ENCODE peak calls at places on chromosomes 5 and 9, in nine cellular contexts. One of them, this sample, is unnamed.

GRCh38 chr9:135075234-135076142 is 12.0 kb upstream of the OLFM1 start:
- DNase-seq in AG08396: peak
- DNase-seq in tibial artery: peak
- DNase-seq in neural progenitor cell: peak
- DNase-seq in fibroblast of lung: peak
- DNase-seq in IMR-90: no peak
- DNase-seq in stimulated activated CD8-positive, alpha-beta memory T cell treated with anti-CD3 and anti-CD28 coated beads, Interleukin-15, amount 100 ng/mL, for 4 hours: no peak
- DNase-seq in activated CD8-positive, alpha-beta memory T cell treated with anti-CD3 and anti-CD28 coated beads for 24 hours: no peak
- DNase-seq in AG20443: peak
- DNase-seq in this sample: no peak

GRCh38 chr5:45639038-45639437 is 57.1 kb downstream of the HCN1 start:
- DNase-seq in fibroblast of lung: no peak
- DNase-seq in neural progenitor cell: no peak
- DNase-seq in AG20443: peak
- DNase-seq in IMR-90: no peak
- DNase-seq in tibial artery: no peak
- DNase-seq in activated CD8-positive, alpha-beta memory T cell treated with anti-CD3 and anti-CD28 coated beads for 24 hours: no peak
- DNase-seq in AG08396: no peak
- DNase-seq in stimulated activated CD8-positive, alpha-beta memory T cell treated with anti-CD3 and anti-CD28 coated beads, Interleukin-15, amount 100 ng/mL, for 4 hours: no peak
- DNase-seq in this sample: peak

GRCh38 chr5:7628248-7628647 is 222.7 kb downstream of the CFAP90 start:
- DNase-seq in activated CD8-positive, alpha-beta memory T cell treated with anti-CD3 and anti-CD28 coated beads for 24 hours: no peak
- DNase-seq in tibial artery: no peak
- DNase-seq in IMR-90: no peak
- DNase-seq in neural progenitor cell: no peak
- DNase-seq in AG20443: no peak
- DNase-seq in stimulated activated CD8-positive, alpha-beta memory T cell treated with anti-CD3 and anti-CD28 coated beads, Interleukin-15, amount 100 ng/mL, for 4 hours: no peak
- DNase-seq in AG08396: no peak
- DNase-seq in fibroblast of lung: no peak
- DNase-seq in this sample: no peak

GRCh38 chr9:35826071-35826701 is 2.3 kb downstream of the FAM221B start:
- DNase-seq in tibial artery: no peak
- DNase-seq in AG20443: peak
- DNase-seq in IMR-90: peak
- DNase-seq in activated CD8-positive, alpha-beta memory T cell treated with anti-CD3 and anti-CD28 coated beads for 24 hours: peak
- DNase-seq in fibroblast of lung: peak
- DNase-seq in AG08396: peak
- DNase-seq in stimulated activated CD8-positive, alpha-beta memory T cell treated with anti-CD3 and anti-CD28 coated beads, Interleukin-15, amount 100 ng/mL, for 4 hours: no peak
- DNase-seq in neural progenitor cell: peak
- DNase-seq in this sample: peak

GRCh38 chr9:6818292-6818922 is 60.6 kb downstream of the KDM4C start:
- DNase-seq in tibial artery: no peak
- DNase-seq in AG08396: no peak
- DNase-seq in activated CD8-positive, alpha-beta memory T cell treated with anti-CD3 and anti-CD28 coated beads for 24 hours: no peak
- DNase-seq in neural progenitor cell: no peak
- DNase-seq in AG20443: no peak
- DNase-seq in IMR-90: no peak
- DNase-seq in fibroblast of lung: no peak
- DNase-seq in stimulated activated CD8-positive, alpha-beta memory T cell treated with anti-CD3 and anti-CD28 coated beads, Interleukin-15, amount 100 ng/mL, for 4 hours: no peak
- DNase-seq in this sample: no peak

GRCh38 chr5:56366986-56367385 is 133.9 kb upstream of the ANKRD55 start:
- DNase-seq in tibial artery: no peak
- DNase-seq in neural progenitor cell: no peak
- DNase-seq in fibroblast of lung: no peak
- DNase-seq in AG08396: no peak
- DNase-seq in activated CD8-positive, alpha-beta memory T cell treated with anti-CD3 and anti-CD28 coated beads for 24 hours: no peak
- DNase-seq in IMR-90: no peak
- DNase-seq in AG20443: no peak
- DNase-seq in stimulated activated CD8-positive, alpha-beta memory T cell treated with anti-CD3 and anti-CD28 coated beads, Interleukin-15, amount 100 ng/mL, for 4 hours: no peak
- DNase-seq in this sample: no peak

GRCh38 chr5:68817696-68818695 is 275.8 kb upstream of the SLC30A5 start:
- DNase-seq in stimulated activated CD8-positive, alpha-beta memory T cell treated with anti-CD3 and anti-CD28 coated beads, Interleukin-15, amount 100 ng/mL, for 4 hours: no peak
- DNase-seq in neural progenitor cell: peak
- DNase-seq in AG20443: peak
- DNase-seq in tibial artery: no peak
- DNase-seq in IMR-90: no peak
- DNase-seq in activated CD8-positive, alpha-beta memory T cell treated with anti-CD3 and anti-CD28 coated beads for 24 hours: no peak
- DNase-seq in fibroblast of lung: peak
- DNase-seq in AG08396: no peak
- DNase-seq in this sample: no peak

GRCh38 chr9:78115073-78115472 is 83.5 kb upstream of the GNAQ start:
- DNase-seq in fibroblast of lung: no peak
- DNase-seq in activated CD8-positive, alpha-beta memory T cell treated with anti-CD3 and anti-CD28 coated beads for 24 hours: no peak
- DNase-seq in stimulated activated CD8-positive, alpha-beta memory T cell treated with anti-CD3 and anti-CD28 coated beads, Interleukin-15, amount 100 ng/mL, for 4 hours: no peak
- DNase-seq in AG08396: peak
- DNase-seq in IMR-90: no peak
- DNase-seq in neural progenitor cell: peak
- DNase-seq in tibial artery: no peak
- DNase-seq in AG20443: no peak
- DNase-seq in this sample: peak

GRCh38 chr5:14153932-14154646 is 10.9 kb downstream of the TRIO start:
- DNase-seq in neural progenitor cell: peak
- DNase-seq in AG20443: peak
- DNase-seq in activated CD8-positive, alpha-beta memory T cell treated with anti-CD3 and anti-CD28 coated beads for 24 hours: no peak
- DNase-seq in AG08396: peak
- DNase-seq in fibroblast of lung: peak
- DNase-seq in tibial artery: peak
- DNase-seq in IMR-90: peak
- DNase-seq in stimulated activated CD8-positive, alpha-beta memory T cell treated with anti-CD3 and anti-CD28 coated beads, Interleukin-15, amount 100 ng/mL, for 4 hours: no peak
- DNase-seq in this sample: no peak

GRCh38 chr5:153400931-153401330 is 89.5 kb upstream of the GRIA1 start:
- DNase-seq in AG08396: peak
- DNase-seq in neural progenitor cell: no peak
- DNase-seq in IMR-90: no peak
- DNase-seq in activated CD8-positive, alpha-beta memory T cell treated with anti-CD3 and anti-CD28 coated beads for 24 hours: no peak
- DNase-seq in tibial artery: no peak
- DNase-seq in fibroblast of lung: no peak
- DNase-seq in AG20443: peak
- DNase-seq in stimulated activated CD8-positive, alpha-beta memory T cell treated with anti-CD3 and anti-CD28 coated beads, Interleukin-15, amount 100 ng/mL, for 4 hours: no peak
- DNase-seq in this sample: no peak

GRCh38 chr5:179879690-179880010 is 21.0 kb upstream of the MRNIP start:
- DNase-seq in activated CD8-positive, alpha-beta memory T cell treated with anti-CD3 and anti-CD28 coated beads for 24 hours: no peak
- DNase-seq in IMR-90: no peak
- DNase-seq in AG08396: no peak
- DNase-seq in neural progenitor cell: no peak
- DNase-seq in stimulated activated CD8-positive, alpha-beta memory T cell treated with anti-CD3 and anti-CD28 coated beads, Interleukin-15, amount 100 ng/mL, for 4 hours: no peak
- DNase-seq in fibroblast of lung: no peak
- DNase-seq in AG20443: no peak
- DNase-seq in tibial artery: no peak
- DNase-seq in this sample: no peak

GRCh38 chr5:150640311-150641005 is at the start of gene SYNPO:
- DNase-seq in neural progenitor cell: no peak
- DNase-seq in activated CD8-positive, alpha-beta memory T cell treated with anti-CD3 and anti-CD28 coated beads for 24 hours: no peak
- DNase-seq in AG08396: peak
- DNase-seq in fibroblast of lung: peak
- DNase-seq in AG20443: peak
- DNase-seq in tibial artery: peak
- DNase-seq in stimulated activated CD8-positive, alpha-beta memory T cell treated with anti-CD3 and anti-CD28 coated beads, Interleukin-15, amount 100 ng/mL, for 4 hours: no peak
- DNase-seq in IMR-90: peak
- DNase-seq in this sample: peak

GRCh38 chr9:32431940-32432555 is 47.6 kb downstream of the ACO1 start:
- DNase-seq in stimulated activated CD8-positive, alpha-beta memory T cell treated with anti-CD3 and anti-CD28 coated beads, Interleukin-15, amount 100 ng/mL, for 4 hours: peak
- DNase-seq in tibial artery: peak
- DNase-seq in IMR-90: peak
- DNase-seq in fibroblast of lung: peak
- DNase-seq in AG20443: peak
- DNase-seq in AG08396: peak
- DNase-seq in neural progenitor cell: peak
- DNase-seq in activated CD8-positive, alpha-beta memory T cell treated with anti-CD3 and anti-CD28 coated beads for 24 hours: peak
- DNase-seq in this sample: peak

GRCh38 chr5:136057401-136057951 is 28.7 kb downstream of the TGFBI start:
- DNase-seq in fibroblast of lung: peak
- DNase-seq in tibial artery: no peak
- DNase-seq in AG08396: no peak
- DNase-seq in stimulated activated CD8-positive, alpha-beta memory T cell treated with anti-CD3 and anti-CD28 coated beads, Interleukin-15, amount 100 ng/mL, for 4 hours: no peak
- DNase-seq in neural progenitor cell: no peak
- DNase-seq in AG20443: no peak
- DNase-seq in IMR-90: peak
- DNase-seq in activated CD8-positive, alpha-beta memory T cell treated with anti-CD3 and anti-CD28 coated beads for 24 hours: no peak
- DNase-seq in this sample: no peak

GRCh38 chr9:82681809-82682208 is 381.1 kb downstream of the RASEF start:
- DNase-seq in AG20443: no peak
- DNase-seq in IMR-90: no peak
- DNase-seq in fibroblast of lung: no peak
- DNase-seq in activated CD8-positive, alpha-beta memory T cell treated with anti-CD3 and anti-CD28 coated beads for 24 hours: no peak
- DNase-seq in neural progenitor cell: no peak
- DNase-seq in stimulated activated CD8-positive, alpha-beta memory T cell treated with anti-CD3 and anti-CD28 coated beads, Interleukin-15, amount 100 ng/mL, for 4 hours: no peak
- DNase-seq in tibial artery: no peak
- DNase-seq in AG08396: no peak
- DNase-seq in this sample: no peak

GRCh38 chr9:129379181-129379836 is 201.2 kb upstream of the IER5L start:
- DNase-seq in activated CD8-positive, alpha-beta memory T cell treated with anti-CD3 and anti-CD28 coated beads for 24 hours: no peak
- DNase-seq in stimulated activated CD8-positive, alpha-beta memory T cell treated with anti-CD3 and anti-CD28 coated beads, Interleukin-15, amount 100 ng/mL, for 4 hours: no peak
- DNase-seq in tibial artery: no peak
- DNase-seq in IMR-90: no peak
- DNase-seq in AG08396: no peak
- DNase-seq in fibroblast of lung: no peak
- DNase-seq in AG20443: no peak
- DNase-seq in neural progenitor cell: no peak
- DNase-seq in this sample: no peak

GRCh38 chr5:168653611-168654010 is 74.4 kb upstream of the PANK3 start:
- DNase-seq in activated CD8-positive, alpha-beta memory T cell treated with anti-CD3 and anti-CD28 coated beads for 24 hours: no peak
- DNase-seq in stimulated activated CD8-positive, alpha-beta memory T cell treated with anti-CD3 and anti-CD28 coated beads, Interleukin-15, amount 100 ng/mL, for 4 hours: no peak
- DNase-seq in AG08396: no peak
- DNase-seq in fibroblast of lung: no peak
- DNase-seq in tibial artery: no peak
- DNase-seq in neural progenitor cell: peak
- DNase-seq in IMR-90: no peak
- DNase-seq in AG20443: no peak
- DNase-seq in this sample: no peak

GRCh38 chr5:175347027-175347426 is 97.0 kb downstream of the DRD1 start:
- DNase-seq in fibroblast of lung: peak
- DNase-seq in AG20443: no peak
- DNase-seq in stimulated activated CD8-positive, alpha-beta memory T cell treated with anti-CD3 and anti-CD28 coated beads, Interleukin-15, amount 100 ng/mL, for 4 hours: no peak
- DNase-seq in activated CD8-positive, alpha-beta memory T cell treated with anti-CD3 and anti-CD28 coated beads for 24 hours: no peak
- DNase-seq in tibial artery: no peak
- DNase-seq in neural progenitor cell: peak
- DNase-seq in AG08396: peak
- DNase-seq in IMR-90: peak
- DNase-seq in this sample: no peak

GRCh38 chr5:177430146-177430951 is 3.9 kb downstream of the GRK6 start:
- DNase-seq in activated CD8-positive, alpha-beta memory T cell treated with anti-CD3 and anti-CD28 coated beads for 24 hours: peak
- DNase-seq in tibial artery: no peak
- DNase-seq in fibroblast of lung: no peak
- DNase-seq in stimulated activated CD8-positive, alpha-beta memory T cell treated with anti-CD3 and anti-CD28 coated beads, Interleukin-15, amount 100 ng/mL, for 4 hours: no peak
- DNase-seq in IMR-90: no peak
- DNase-seq in AG08396: no peak
- DNase-seq in neural progenitor cell: no peak
- DNase-seq in AG20443: no peak
- DNase-seq in this sample: no peak

GRCh38 chr5:74464512-74465209 is 175.9 kb downstream of the ENC1 start:
- DNase-seq in fibroblast of lung: peak
- DNase-seq in activated CD8-positive, alpha-beta memory T cell treated with anti-CD3 and anti-CD28 coated beads for 24 hours: no peak
- DNase-seq in stimulated activated CD8-positive, alpha-beta memory T cell treated with anti-CD3 and anti-CD28 coated beads, Interleukin-15, amount 100 ng/mL, for 4 hours: no peak
- DNase-seq in tibial artery: no peak
- DNase-seq in AG20443: peak
- DNase-seq in neural progenitor cell: no peak
- DNase-seq in AG08396: no peak
- DNase-seq in IMR-90: peak
- DNase-seq in this sample: no peak

GRCh38 chr5:173326501-173326960 is 1.7 kb downstream of the STC2 start:
- DNase-seq in fibroblast of lung: peak
- DNase-seq in neural progenitor cell: peak
- DNase-seq in AG20443: peak
- DNase-seq in IMR-90: peak
- DNase-seq in stimulated activated CD8-positive, alpha-beta memory T cell treated with anti-CD3 and anti-CD28 coated beads, Interleukin-15, amount 100 ng/mL, for 4 hours: no peak
- DNase-seq in tibial artery: no peak
- DNase-seq in AG08396: peak
- DNase-seq in activated CD8-positive, alpha-beta memory T cell treated with anti-CD3 and anti-CD28 coated beads for 24 hours: no peak
- DNase-seq in this sample: no peak

GRCh38 chr9:37908698-37909186 is 4.8 kb upstream of the SLC25A51 start:
- DNase-seq in tibial artery: peak
- DNase-seq in neural progenitor cell: no peak
- DNase-seq in stimulated activated CD8-positive, alpha-beta memory T cell treated with anti-CD3 and anti-CD28 coated beads, Interleukin-15, amount 100 ng/mL, for 4 hours: no peak
- DNase-seq in IMR-90: peak
- DNase-seq in AG08396: no peak
- DNase-seq in activated CD8-positive, alpha-beta memory T cell treated with anti-CD3 and anti-CD28 coated beads for 24 hours: peak
- DNase-seq in fibroblast of lung: peak
- DNase-seq in AG20443: peak
- DNase-seq in this sample: no peak

GRCh38 chr9:77659926-77660325 is 11.8 kb upstream of the GNA14 start:
- DNase-seq in neural progenitor cell: peak
- DNase-seq in AG08396: no peak
- DNase-seq in AG20443: no peak
- DNase-seq in stimulated activated CD8-positive, alpha-beta memory T cell treated with anti-CD3 and anti-CD28 coated beads, Interleukin-15, amount 100 ng/mL, for 4 hours: no peak
- DNase-seq in activated CD8-positive, alpha-beta memory T cell treated with anti-CD3 and anti-CD28 coated beads for 24 hours: no peak
- DNase-seq in IMR-90: no peak
- DNase-seq in fibroblast of lung: no peak
- DNase-seq in tibial artery: no peak
- DNase-seq in this sample: no peak

GRCh38 chr9:134340475-134341186 is 14.4 kb downstream of the RXRA start:
- DNase-seq in fibroblast of lung: no peak
- DNase-seq in tibial artery: peak
- DNase-seq in activated CD8-positive, alpha-beta memory T cell treated with anti-CD3 and anti-CD28 coated beads for 24 hours: no peak
- DNase-seq in AG20443: no peak
- DNase-seq in IMR-90: no peak
- DNase-seq in AG08396: no peak
- DNase-seq in neural progenitor cell: no peak
- DNase-seq in stimulated activated CD8-positive, alpha-beta memory T cell treated with anti-CD3 and anti-CD28 coated beads, Interleukin-15, amount 100 ng/mL, for 4 hours: no peak
- DNase-seq in this sample: no peak

GRCh38 chr5:142830241-142831018 is 60.3 kb downstream of the ARHGAP26 start:
- DNase-seq in activated CD8-positive, alpha-beta memory T cell treated with anti-CD3 and anti-CD28 coated beads for 24 hours: no peak
- DNase-seq in IMR-90: peak
- DNase-seq in fibroblast of lung: peak
- DNase-seq in neural progenitor cell: no peak
- DNase-seq in AG08396: no peak
- DNase-seq in tibial artery: no peak
- DNase-seq in stimulated activated CD8-positive, alpha-beta memory T cell treated with anti-CD3 and anti-CD28 coated beads, Interleukin-15, amount 100 ng/mL, for 4 hours: no peak
- DNase-seq in AG20443: no peak
- DNase-seq in this sample: no peak

GRCh38 chr5:74641014-74641777 is 668 bp upstream of the ENC1 start:
- DNase-seq in AG20443: peak
- DNase-seq in fibroblast of lung: peak
- DNase-seq in stimulated activated CD8-positive, alpha-beta memory T cell treated with anti-CD3 and anti-CD28 coated beads, Interleukin-15, amount 100 ng/mL, for 4 hours: no peak
- DNase-seq in activated CD8-positive, alpha-beta memory T cell treated with anti-CD3 and anti-CD28 coated beads for 24 hours: peak
- DNase-seq in tibial artery: peak
- DNase-seq in neural progenitor cell: peak
- DNase-seq in AG08396: peak
- DNase-seq in IMR-90: peak
- DNase-seq in this sample: no peak

GRCh38 chr5:127564002-127564769 is 46.7 kb downstream of the PRRC1 start:
- DNase-seq in neural progenitor cell: peak
- DNase-seq in stimulated activated CD8-positive, alpha-beta memory T cell treated with anti-CD3 and anti-CD28 coated beads, Interleukin-15, amount 100 ng/mL, for 4 hours: peak
- DNase-seq in activated CD8-positive, alpha-beta memory T cell treated with anti-CD3 and anti-CD28 coated beads for 24 hours: no peak
- DNase-seq in AG20443: peak
- DNase-seq in AG08396: peak
- DNase-seq in tibial artery: peak
- DNase-seq in IMR-90: peak
- DNase-seq in fibroblast of lung: peak
- DNase-seq in this sample: no peak

GRCh38 chr5:35876454-35876853 is 19.8 kb downstream of the IL7R start:
- DNase-seq in activated CD8-positive, alpha-beta memory T cell treated with anti-CD3 and anti-CD28 coated beads for 24 hours: no peak
- DNase-seq in AG08396: no peak
- DNase-seq in stimulated activated CD8-positive, alpha-beta memory T cell treated with anti-CD3 and anti-CD28 coated beads, Interleukin-15, amount 100 ng/mL, for 4 hours: no peak
- DNase-seq in IMR-90: peak
- DNase-seq in AG20443: no peak
- DNase-seq in tibial artery: no peak
- DNase-seq in fibroblast of lung: peak
- DNase-seq in neural progenitor cell: no peak
- DNase-seq in this sample: no peak

GRCh38 chr5:73764586-73764985 is 138.6 kb downstream of the ARHGEF28 start:
- DNase-seq in activated CD8-positive, alpha-beta memory T cell treated with anti-CD3 and anti-CD28 coated beads for 24 hours: no peak
- DNase-seq in fibroblast of lung: peak
- DNase-seq in IMR-90: peak
- DNase-seq in stimulated activated CD8-positive, alpha-beta memory T cell treated with anti-CD3 and anti-CD28 coated beads, Interleukin-15, amount 100 ng/mL, for 4 hours: no peak
- DNase-seq in neural progenitor cell: no peak
- DNase-seq in tibial artery: no peak
- DNase-seq in AG20443: peak
- DNase-seq in AG08396: peak
- DNase-seq in this sample: peak

GRCh38 chr5:78677777-78678668 is 29.5 kb upstream of the LHFPL2 start:
- DNase-seq in tibial artery: peak
- DNase-seq in AG08396: peak
- DNase-seq in fibroblast of lung: peak
- DNase-seq in AG20443: peak
- DNase-seq in activated CD8-positive, alpha-beta memory T cell treated with anti-CD3 and anti-CD28 coated beads for 24 hours: no peak
- DNase-seq in IMR-90: peak
- DNase-seq in stimulated activated CD8-positive, alpha-beta memory T cell treated with anti-CD3 and anti-CD28 coated beads, Interleukin-15, amount 100 ng/mL, for 4 hours: no peak
- DNase-seq in neural progenitor cell: no peak
- DNase-seq in this sample: peak

This sample was measured in COLO829.